ENCODE peak calls at places on chromosomes 12 and 14, in seven cellular contexts. Q is breast epithelium, Y is K562, X is PC-3, R is gastrocnemius medialis, Z is transverse colon, G is psoas muscle. N is an unnamed sample. For H3K36me3, H3K27me3 and H3K4me1, the result is how much of the 10 kb centered on the place peaks cover.

GRCh38 chr14:51873221-51873893 is 12.9 kb downstream of the GNG2 start:
- DNase-seq in Z (no peak), G (no peak), Y (no peak), X (peak), Q (no peak), R (no peak), N (no peak)

GRCh38 chr12:77591959-77592358 is 238.7 kb upstream of the NAV3 start:
- DNase-seq in Z (no peak), Y (no peak), G (no peak), X (no peak), R (no peak), Q (no peak), N (no peak)

GRCh38 chr14:99855271-99855670 is 62.1 kb downstream of the EML1 start:
- DNase-seq in Q (no peak), X (no peak), Y (no peak), G (no peak), Z (no peak), R (no peak), N (no peak)

GRCh38 chr14:96581902-96582640 is 79.9 kb downstream of the PAPOLA start:
- DNase-seq in G (no peak), Z (no peak), Y (peak), Q (no peak), X (no peak), R (no peak), N (no peak)

GRCh38 chr14:80714489-80714888 is 227.0 kb downstream of the CEP128 start:
- DNase-seq in Y (no peak), G (no peak), X (no peak), Q (no peak), R (no peak), Z (no peak), N (no peak)

GRCh38 chr12:102883204-102883799 is 33.7 kb downstream of the PAH start:
- DNase-seq in G (peak), Z (peak), Q (peak), R (no peak), X (peak), Y (peak), N (peak)

GRCh38 chr12:45944771-45945170 is 45.6 kb downstream of the SCAF11 start:
- DNase-seq in Y (no peak), G (no peak), R (no peak), Z (no peak), X (no peak), Q (no peak), N (no peak)

GRCh38 chr12:20549115-20549719 is 145.9 kb upstream of the SLCO1C1 start:
- DNase-seq in G (no peak), R (no peak), Z (peak), X (peak), Y (no peak), Q (no peak), N (peak)

GRCh38 chr14:54338696-54339317 is 58.0 kb upstream of the CDKN3 start:
- DNase-seq in R (no peak), G (no peak), X (peak), Z (no peak), Q (no peak), Y (no peak), N (no peak)

GRCh38 chr14:51609251-51609986 is 42.3 kb upstream of the FRMD6 start:
- DNase-seq in Q (no peak), R (no peak), G (no peak), Z (no peak), X (no peak), Y (no peak), N (no peak)

GRCh38 chr14:104993306-104993705 is 7.7 kb downstream of the CLBA1 start:
- DNase-seq in Y (no peak), R (no peak), Z (no peak), X (no peak), G (no peak), Q (no peak), N (no peak)

GRCh38 chr12:110543252-110543959 is 39.7 kb downstream of the PPTC7 start:
- DNase-seq in G (peak), Q (peak), R (peak), Y (no peak), X (peak), Z (peak), N (no peak)

GRCh38 chr12:7716391-7716790 is 5.2 kb downstream of the DPPA3 start:
- DNase-seq in R (no peak), Y (no peak), X (no peak), Q (no peak), G (no peak), Z (no peak), N (no peak)

GRCh38 chr14:101254805-101255764 is 306.2 kb upstream of the DIO3 start:
- DNase-seq in X (no peak), Y (no peak), Z (no peak), Q (no peak), R (no peak), G (peak), N (no peak)

GRCh38 chr12:110102255-110102654 is 21.9 kb upstream of the IFT81 start:
- DNase-seq in Z (no peak), Q (no peak), R (peak), Y (peak), X (peak), G (peak), N (peak)

GRCh38 chr12:85310456-85311076 is 30.5 kb downstream of the ALX1 start:
- DNase-seq in Q (no peak), Z (no peak), G (no peak), X (peak), Y (no peak), R (no peak), N (no peak)

GRCh38 chr14:64856528-64857445 is 22.9 kb downstream of the SPTB start:
- DNase-seq in X (no peak), G (no peak), Y (no peak), Z (no peak), Q (no peak), R (no peak), N (no peak)

GRCh38 chr12:66107451-66107915 is 23.1 kb downstream of the LLPH start:
- DNase-seq in Q (no peak), Y (peak), Z (peak), X (peak), R (peak), G (peak), N (peak)

GRCh38 chr12:81381951-81382350 is 304.1 kb downstream of the ACSS3 start:
- DNase-seq in G (no peak), Y (no peak), Q (no peak), Z (no peak), X (no peak), R (no peak), N (no peak)

GRCh38 chr12:89469361-89469760 is 55.2 kb downstream of the GALNT4 start:
- DNase-seq in X (peak), R (no peak), Z (no peak), Y (no peak), G (no peak), Q (no peak), N (no peak)

GRCh38 chr12:99498756-99499155 is 148.8 kb upstream of the GARIN6 start:
- DNase-seq in X (peak), G (no peak), Q (no peak), Y (no peak), Z (no peak), R (no peak), N (no peak)

GRCh38 chr14:102554835-102555819 is 37.3 kb upstream of the RCOR1 start:
- DNase-seq in X (no peak), G (peak), Q (no peak), Z (peak), Y (no peak), R (no peak), N (peak)

GRCh38 chr12:47591795-47592194 is 114.0 kb downstream of the RPAP3 start:
- DNase-seq in R (no peak), Q (no peak), X (no peak), Z (no peak), Y (no peak), G (no peak), N (no peak)

GRCh38 chr12:89352242-89352491 is 134 bp downstream of the DUSP6 start:
- DNase-seq in Q (no peak), Y (no peak), X (no peak), R (no peak), Z (no peak), G (no peak), N (no peak)

GRCh38 chr12:125533434-125534029 is 468.3 kb downstream of the AACS start:
- DNase-seq in Y (peak), R (no peak), Q (no peak), G (no peak), Z (peak), X (peak), N (peak)

GRCh38 chr14:100658514-100658886 is 68.2 kb upstream of the DLK1 start:
- DNase-seq in Q (no peak), Z (no peak), G (no peak), X (no peak), Y (peak), R (no peak), N (peak)

GRCh38 chr14:103134405-103134804 is 11.1 kb downstream of the TNFAIP2 start:
- DNase-seq in G (no peak), R (no peak), Q (no peak), X (no peak), Z (no peak), Y (no peak), N (no peak)

GRCh38 chr12:107458163-107458562 is 227.4 kb upstream of the PWP1 start:
- DNase-seq in X (no peak), R (no peak), G (no peak), Y (no peak), Z (no peak), Q (no peak), N (no peak)

GRCh38 chr12:26370098-26370497 is 174.7 kb downstream of the SSPN start:
- DNase-seq in Q (no peak), X (no peak), G (no peak), R (no peak), Y (no peak), Z (no peak), N (no peak)

GRCh38 chr12:41932470-41932991 is 212.1 kb downstream of the GXYLT1 start:
- DNase-seq in R (peak), Y (peak), X (peak), Q (peak), G (peak), Z (peak), N (peak)

DNA sequence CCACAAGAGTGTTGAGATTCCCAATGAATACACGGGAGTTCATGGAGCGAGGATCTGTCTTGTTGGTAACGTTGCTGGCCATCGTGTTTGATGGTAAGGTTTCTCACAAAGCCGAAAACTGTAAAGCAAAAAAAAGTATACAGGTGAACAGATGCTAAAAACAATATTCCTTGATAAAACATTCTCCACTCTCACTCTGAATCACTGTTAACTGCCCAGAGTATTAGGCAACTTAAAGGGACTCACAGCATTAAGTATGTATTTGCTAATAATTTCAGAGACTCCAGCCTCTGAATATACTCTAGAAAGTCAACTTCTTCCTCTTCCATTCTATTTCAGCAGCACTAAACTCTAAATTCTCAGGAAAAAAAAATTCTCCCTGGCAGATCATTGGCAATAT is 35.1 kb downstream of the HNRNPC start:
- DNase-seq in Y (no peak), G (no peak), Z (no peak), R (no peak), Q (no peak), X (no peak), N (no peak)
- H3K36me3 ChIP-seq in Y (half or more), G (half or more), Z (under half), R (half or more), Q (under half), X (half or more), N (half or more)

DNA sequence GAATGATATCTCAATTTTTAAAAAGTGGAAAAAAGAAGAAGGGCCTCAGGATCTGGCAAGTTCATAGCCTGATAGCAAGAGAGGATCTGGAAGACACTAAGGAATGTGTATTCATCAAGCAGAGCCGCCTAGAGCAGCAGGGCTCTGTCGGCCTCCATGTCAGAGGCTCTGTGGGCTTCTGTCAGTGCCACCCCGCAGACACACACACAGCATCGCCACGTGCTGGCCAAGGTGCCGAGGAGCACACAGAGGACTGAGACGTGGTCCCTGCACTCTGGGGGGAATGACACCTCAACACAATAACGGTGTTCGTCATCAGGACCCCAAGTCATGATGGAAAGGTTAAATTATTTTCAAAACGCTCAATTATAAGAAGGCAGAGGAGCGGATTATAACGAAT is 21.3 kb upstream of the PRMT8 start:
- DNase-seq in Q (no peak), X (no peak), Y (no peak), Z (no peak), R (no peak), G (no peak), N (no peak)
- H3K27me3 ChIP-seq in Q (under half), X (under half), Y (under half), Z (under half), R (under half), G (under half), N (under half)

GRCh38 chr12:2337031-2338010 is 284.5 kb downstream of the CACNA1C start:
- DNase-seq in Z (no peak), Y (no peak), R (no peak), G (no peak), Q (no peak), X (no peak), N (no peak)
- H3K4me1 ChIP-seq in Z (under half), Y (under half), R (half or more), G (half or more), Q (under half), X (half or more), N (under half)

GRCh38 chr12:131753041-131753440 is 42.2 kb downstream of the SFSWAP start:
- DNase-seq in R (no peak), X (no peak), Y (no peak), Z (no peak), G (no peak), Q (no peak), N (no peak)

GRCh38 chr12:131752457-131752856 is 41.6 kb downstream of the SFSWAP start:
- DNase-seq in X (no peak), Z (no peak), Q (no peak), Y (no peak), R (no peak), G (no peak), N (no peak)

GRCh38 chr12:131754184-131754583 is 43.3 kb downstream of the SFSWAP start:
- DNase-seq in X (no peak), G (no peak), Q (no peak), Z (no peak), Y (no peak), R (no peak), N (no peak)

GRCh38 chr12:131755305-131756113 is 44.6 kb downstream of the SFSWAP start:
- DNase-seq in R (no peak), Q (no peak), G (no peak), Z (no peak), Y (peak), X (peak), N (peak)

GRCh38 chr12:131753757-131754156 is 42.9 kb downstream of the SFSWAP start:
- DNase-seq in R (no peak), G (no peak), Q (no peak), Z (no peak), Y (no peak), X (no peak), N (no peak)
- H3K36me3 ChIP-seq in R (half or more), G (half or more), Q (under half), Z (under half), Y (half or more), X (half or more), N (half or more)

DNA sequence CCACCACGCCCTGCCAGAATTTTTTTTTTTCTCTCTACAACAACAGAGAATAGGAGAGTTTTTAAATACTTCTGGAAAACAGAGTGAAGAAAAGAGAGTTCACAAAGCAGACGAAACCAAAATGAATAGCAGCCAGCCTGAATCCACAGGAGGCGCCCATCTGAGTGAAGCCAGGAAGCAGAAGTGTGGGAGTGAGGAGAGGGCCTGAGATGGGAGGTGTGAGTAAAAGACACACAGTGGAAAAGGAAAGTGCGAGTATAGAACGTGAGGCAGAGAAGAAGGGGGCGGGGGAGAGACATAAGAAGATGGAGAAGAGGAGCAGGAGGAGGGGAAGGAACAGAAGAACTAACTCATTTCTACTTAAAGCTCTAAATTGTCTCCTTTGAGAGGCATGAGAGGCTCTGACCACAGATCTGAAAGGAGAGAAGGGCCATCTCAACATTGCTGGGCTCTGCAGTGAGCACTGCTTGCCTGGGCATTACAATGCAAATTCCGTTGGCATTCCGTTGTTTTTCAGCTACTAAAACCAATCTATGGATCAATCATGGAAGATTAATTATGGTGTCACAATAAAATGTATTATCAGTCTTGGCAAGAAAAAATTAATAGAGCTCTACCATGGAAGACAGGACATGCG is 140.1 kb upstream of the CPSF6 start:
- DNase-seq in Q (no peak), X (no peak), Y (no peak), G (no peak), Z (no peak), R (no peak), N (no peak)
- H3K27me3 ChIP-seq in Q (under half), X (under half), Y (under half), G (under half), Z (under half), R (under half), N (under half)

DNA sequence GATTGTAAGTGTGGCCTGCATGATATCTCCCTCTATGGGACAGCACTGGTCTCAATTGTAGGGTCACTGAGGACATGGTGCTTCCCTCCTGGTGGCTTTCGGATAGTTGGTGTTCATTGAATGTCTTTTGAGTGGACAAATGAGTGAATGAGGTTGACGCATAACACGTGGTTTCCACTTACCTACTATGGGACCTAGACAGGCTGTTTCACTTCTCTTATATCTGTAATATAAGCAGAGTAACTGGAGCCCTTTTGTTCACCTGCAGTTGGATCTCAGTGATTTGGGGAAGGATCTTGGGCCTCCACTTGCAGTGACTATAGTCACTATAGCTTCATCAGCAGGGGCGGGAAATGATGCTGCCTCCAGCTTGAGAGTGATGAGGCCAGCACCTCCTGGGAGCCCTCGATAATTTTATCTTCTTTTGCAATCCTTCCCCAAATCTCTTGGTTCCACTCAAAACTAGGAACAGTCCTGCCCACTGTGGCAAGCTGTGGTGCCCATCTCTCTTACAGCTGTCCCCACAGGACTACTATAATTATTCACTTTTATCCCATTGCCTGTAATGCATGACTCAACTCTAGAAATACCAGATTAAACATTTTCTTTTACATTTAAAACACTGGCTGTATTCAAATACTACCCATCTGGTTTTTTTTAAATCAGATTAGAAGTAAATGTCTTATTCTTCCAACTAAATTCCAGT is 242.9 kb downstream of the CHST11 start:
- DNase-seq in R (no peak), Q (no peak), X (no peak), Y (no peak), Z (no peak), G (no peak), N (no peak)
- H3K4me1 ChIP-seq in R (under half), Q (under half), X (under half), Y (under half), Z (under half), G (under half), N (under half)